ENCODE peak calls at places on chromosome 17, in seven cellular contexts. H is prostate gland, D is endothelial cell, E is lung, I is IMR-90, M is cardiac muscle cell, T is heart left ventricle. O is an unnamed sample.

GRCh38 chr17:68972119-68972704 is 17.0 kb upstream of the ABCA8 start:
- DNase-seq in H (no peak), D (peak; percentile 30), E (no peak), I (peak; percentile 36), M (peak; percentile 58), T (no peak), O (no peak)

GRCh38 chr17:55117063-55117611 is 147.6 kb upstream of the HLF start:
- DNase-seq in H (no peak), D (no peak), E (no peak), I (no peak), M (peak; percentile 61), T (no peak), O (no peak)

GRCh38 chr17:74870512-74870911 is 2.3 kb downstream of the FDXR start:
- DNase-seq in H (no peak), D (no peak), E (no peak), I (peak; percentile 70), M (peak; percentile 86), T (no peak), O (no peak)

GRCh38 chr17:2174471-2175293 is 119.8 kb downstream of the HIC1 start:
- DNase-seq in H (peak; percentile 75), D (peak; percentile 34), E (peak; percentile 55), I (peak; percentile 99), M (peak; percentile 98), T (peak; percentile 87), O (no peak)

GRCh38 chr17:64262422-64263260 is at the start of gene TEX2:
- DNase-seq in H (peak; percentile 54), D (peak; percentile 37), E (peak; percentile 66), I (no peak), M (peak; percentile 20), T (peak; percentile 81), O (peak; percentile 81)

GRCh38 chr17:41264599-41264998 is 579 bp upstream of the KRTAP9-6 start:
- DNase-seq in H (no peak), D (no peak), E (no peak), I (no peak), M (no peak), T (no peak), O (no peak)

GRCh38 chr17:46732754-46733398 is 85.6 kb downstream of the WNT3 start:
- DNase-seq in H (no peak), D (no peak), E (no peak), I (no peak), M (no peak), T (no peak), O (no peak)

GRCh38 chr17:29003289-29003688 is 2.5 kb downstream of the SEZ6 start:
- DNase-seq in H (no peak), D (no peak), E (no peak), I (no peak), M (no peak), T (no peak), O (no peak)

GRCh38 chr17:72560303-72561247 is 439.8 kb downstream of the SOX9 start:
- DNase-seq in H (peak; percentile 69), D (peak; percentile 54), E (peak; percentile 58), I (peak; percentile 56), M (peak; percentile 66), T (no peak), O (peak; percentile 93)

GRCh38 chr17:6366144-6366755 is 68.7 kb downstream of the AIPL1 start:
- DNase-seq in H (no peak), D (no peak), E (no peak), I (peak; percentile 24), M (no peak), T (no peak), O (no peak)

GRCh38 chr17:55783684-55784245 is 32.9 kb downstream of the PCTP start:
- DNase-seq in H (no peak), D (no peak), E (peak; percentile 59), I (no peak), M (peak; percentile 47), T (peak; percentile 86), O (peak; percentile 35)

GRCh38 chr17:75842963-75843576 is 1.1 kb downstream of the UNC13D start:
- DNase-seq in H (no peak), D (no peak), E (no peak), I (no peak), M (no peak), T (no peak), O (no peak)

DNA sequence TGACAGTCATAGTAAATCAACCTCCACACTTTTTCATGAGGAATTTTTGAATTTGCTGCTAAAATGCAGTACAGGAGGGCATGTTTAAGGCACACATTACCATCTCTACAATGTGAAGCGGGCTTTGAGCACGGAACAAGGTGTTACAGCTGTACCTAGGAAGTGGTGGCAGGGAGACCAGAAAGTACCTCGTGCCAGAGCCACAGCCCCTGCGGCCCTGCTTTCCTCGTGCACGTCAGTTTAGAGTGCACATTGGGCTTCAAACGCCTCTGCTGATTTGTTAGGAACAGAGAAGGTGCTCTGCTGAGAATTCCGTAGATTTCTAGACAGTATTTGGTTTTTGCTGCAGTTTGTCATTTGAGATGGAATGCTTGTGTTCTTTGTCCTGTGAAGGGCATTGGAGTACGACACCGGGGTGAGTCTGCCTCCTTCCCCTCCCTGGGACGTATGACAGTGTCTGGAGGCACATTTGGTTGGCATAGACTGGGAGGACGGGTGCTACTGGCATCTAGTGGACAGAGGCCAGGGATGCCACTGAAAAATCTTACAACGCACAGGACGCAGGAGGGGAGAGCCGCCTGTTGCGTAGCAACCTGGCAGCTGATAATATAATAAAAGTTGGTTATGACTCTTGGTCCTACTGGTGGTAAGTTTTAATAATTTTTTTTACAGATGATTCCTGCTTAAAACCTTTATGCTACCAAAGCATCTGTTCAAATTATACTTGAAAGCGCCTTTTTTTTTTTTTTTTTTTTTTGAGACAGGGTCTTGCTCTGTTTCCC is 9.1 kb downstream of the FOXK2 start:
- DNase-seq in H (peak; percentile 86), D (no peak), E (peak; percentile 53), I (peak; percentile 24), M (peak; percentile 12), T (no peak), O (peak; percentile 33)
- TF ChIP-seq CTCF in H (no peak), D (no peak), E (peak; percentile 2), I (peak; percentile 28), M (no peak), T (peak; percentile 28), O (no peak)

GRCh38 chr17:37743875-37744632 is 805 bp downstream of the HNF1B start:
- DNase-seq in H (peak; percentile 53), D (peak; percentile 22), E (peak; percentile 49), I (no peak), M (no peak), T (no peak), O (peak; percentile 58)
- TF ChIP-seq CTCF in H (no peak), D (no peak), E (no peak), I (no peak), M (no peak), T (no peak), O (no peak)

GRCh38 chr17:58276423-58276822 is 4.3 kb downstream of the MPO start:
- DNase-seq in H (no peak), D (no peak), E (no peak), I (no peak), M (no peak), T (no peak), O (no peak)
- TF ChIP-seq CTCF in H (no peak), D (no peak), E (no peak), I (no peak), M (no peak), T (no peak), O (no peak)

GRCh38 chr17:45364531-45365390 is 47.9 kb upstream of the MAP3K14 start:
- DNase-seq in H (no peak), D (peak; percentile 32), E (no peak), I (peak; percentile 37), M (peak; percentile 57), T (no peak), O (no peak)
- TF ChIP-seq CTCF in H (no peak), D (no peak), E (no peak), I (no peak), M (no peak), T (no peak), O (no peak)

DNA sequence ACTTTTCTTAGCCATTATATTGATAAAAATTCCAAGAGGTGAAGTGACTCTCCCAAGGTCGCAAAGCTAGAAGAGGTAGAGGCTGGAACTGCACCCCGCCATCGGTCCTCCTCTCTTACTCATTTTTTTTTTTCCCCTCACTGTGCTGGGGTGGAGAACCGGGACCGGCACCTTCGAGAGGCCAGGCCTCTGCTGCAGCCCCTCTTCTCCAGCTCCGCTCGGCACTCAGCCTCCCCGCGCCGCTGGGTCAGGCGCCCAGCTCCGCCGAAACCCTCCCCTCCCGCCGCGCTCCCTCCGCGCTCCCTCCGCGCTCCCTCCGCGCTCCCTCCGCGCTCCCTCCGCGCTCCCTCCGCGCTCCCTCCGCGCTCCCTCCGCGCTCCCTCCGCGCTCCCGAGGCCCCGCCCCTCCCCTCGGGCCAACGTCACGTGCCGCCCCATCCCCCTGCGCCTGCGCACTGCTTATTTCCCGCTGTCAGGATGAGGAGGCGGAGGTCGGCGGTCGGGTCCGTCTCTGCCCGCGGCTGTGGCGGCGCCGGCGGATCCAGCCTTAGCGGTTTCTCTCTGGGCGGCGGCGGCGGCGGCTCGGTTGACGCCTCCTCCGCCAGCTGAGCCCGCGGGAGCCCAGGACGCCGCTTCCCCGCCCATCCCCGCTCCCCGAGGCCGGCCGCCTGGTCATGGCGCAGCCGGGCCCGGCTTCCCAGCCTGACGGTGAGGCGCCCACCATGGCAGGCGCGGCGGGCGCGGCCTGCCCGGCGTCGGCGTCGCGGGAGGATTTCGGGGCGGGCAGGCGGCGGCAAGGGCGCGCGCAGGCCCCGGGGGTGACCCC is at the start of gene RABEP1:
- DNase-seq in H (peak; percentile 87), D (peak; percentile 97), E (peak; percentile 93), I (peak; percentile 88), M (peak; percentile 95), T (peak; percentile 98), O (peak; percentile 93)
- TF ChIP-seq CTCF in H (no peak), D (peak; percentile 32), E (no peak), I (no peak), M (peak; percentile 14), T (no peak), O (no peak)

GRCh38 chr17:32570081-32570396 is 83.2 kb downstream of the CDK5R1 start:
- DNase-seq in H (no peak), D (no peak), E (no peak), I (no peak), M (no peak), T (no peak), O (no peak)
- TF ChIP-seq CTCF in H (no peak), D (no peak), E (no peak), I (no peak), M (no peak), T (no peak), O (no peak)

O was measured in stomach.